ENCODE peak calls at places on chromosome 9, in five cellular contexts. One of them, this sample, is unnamed. For H3K9me3, the result is how much of the 10 kb centered on the place peaks cover.

GRCh38 chr9:117394655-117395054 is 20.2 kb downstream of the ASTN2 start:
- DNase-seq in IMR-90: no peak
- DNase-seq in transverse colon: no peak
- DNase-seq in breast epithelium: no peak
- DNase-seq in cardiac muscle cell: no peak
- DNase-seq in this sample: no peak

GRCh38 chr9:76151267-76151666 is 243.0 kb downstream of the RFK start:
- DNase-seq in transverse colon: no peak
- DNase-seq in IMR-90: no peak
- DNase-seq in breast epithelium: no peak
- DNase-seq in cardiac muscle cell: no peak
- DNase-seq in this sample: no peak

GRCh38 chr9:129380961-129381401 is 202.9 kb upstream of the IER5L start:
- DNase-seq in transverse colon: no peak
- DNase-seq in cardiac muscle cell: no peak
- DNase-seq in breast epithelium: no peak
- DNase-seq in IMR-90: no peak
- DNase-seq in this sample: no peak

GRCh38 chr9:91178281-91179236 is 183.2 kb downstream of the AUH start:
- DNase-seq in breast epithelium: peak
- DNase-seq in IMR-90: no peak
- DNase-seq in cardiac muscle cell: no peak
- DNase-seq in transverse colon: peak
- DNase-seq in this sample: no peak

GRCh38 chr9:113139953-113140352 is 10.9 kb upstream of the SLC31A2 start:
- DNase-seq in breast epithelium: no peak
- DNase-seq in IMR-90: no peak
- DNase-seq in cardiac muscle cell: no peak
- DNase-seq in transverse colon: no peak
- DNase-seq in this sample: no peak

GRCh38 chr9:35227283-35227682 is 65.5 kb downstream of the UNC13B start:
- DNase-seq in IMR-90: no peak
- DNase-seq in breast epithelium: no peak
- DNase-seq in transverse colon: no peak
- DNase-seq in cardiac muscle cell: peak
- DNase-seq in this sample: no peak

GRCh38 chr9:1732670-1733069 is 282.5 kb upstream of the SMARCA2 start:
- DNase-seq in breast epithelium: no peak
- DNase-seq in IMR-90: no peak
- DNase-seq in cardiac muscle cell: peak
- DNase-seq in transverse colon: no peak
- DNase-seq in this sample: no peak

GRCh38 chr9:135070198-135070951 is 17.1 kb upstream of the OLFM1 start:
- DNase-seq in IMR-90: no peak
- DNase-seq in cardiac muscle cell: no peak
- DNase-seq in transverse colon: peak
- DNase-seq in breast epithelium: no peak
- DNase-seq in this sample: no peak

GRCh38 chr9:96222132-96222531 is 79.8 kb downstream of the HSD17B3 start:
- DNase-seq in cardiac muscle cell: peak
- DNase-seq in transverse colon: no peak
- DNase-seq in IMR-90: no peak
- DNase-seq in breast epithelium: no peak
- DNase-seq in this sample: no peak

GRCh38 chr9:125797857-125798399 is 50.8 kb downstream of the PBX3 start:
- DNase-seq in cardiac muscle cell: peak
- DNase-seq in breast epithelium: no peak
- DNase-seq in transverse colon: no peak
- DNase-seq in IMR-90: no peak
- DNase-seq in this sample: no peak

GRCh38 chr9:112694910-112695555 is 22.9 kb downstream of the INIP start:
- DNase-seq in breast epithelium: no peak
- DNase-seq in cardiac muscle cell: peak
- DNase-seq in transverse colon: no peak
- DNase-seq in IMR-90: no peak
- DNase-seq in this sample: no peak

GRCh38 chr9:105067895-105068580 is 140.1 kb upstream of the ABCA1 start:
- DNase-seq in IMR-90: peak
- DNase-seq in breast epithelium: no peak
- DNase-seq in cardiac muscle cell: peak
- DNase-seq in transverse colon: no peak
- DNase-seq in this sample: no peak

GRCh38 chr9:94213513-94214124 is 45.5 kb upstream of the ZNF169 start:
- DNase-seq in transverse colon: peak
- DNase-seq in cardiac muscle cell: peak
- DNase-seq in IMR-90: peak
- DNase-seq in breast epithelium: peak
- DNase-seq in this sample: peak

GRCh38 chr9:37474438-37474837 is 9.2 kb upstream of the ZBTB5 start:
- DNase-seq in IMR-90: no peak
- DNase-seq in transverse colon: no peak
- DNase-seq in cardiac muscle cell: no peak
- DNase-seq in breast epithelium: no peak
- DNase-seq in this sample: no peak

GRCh38 chr9:106981396-106982287 is 118.7 kb downstream of the ZNF462 start:
- DNase-seq in IMR-90: no peak
- DNase-seq in cardiac muscle cell: no peak
- DNase-seq in transverse colon: no peak
- DNase-seq in breast epithelium: no peak
- DNase-seq in this sample: no peak

GRCh38 chr9:81787747-81788632 is 98.6 kb upstream of the TLE1 start:
- DNase-seq in cardiac muscle cell: peak
- DNase-seq in IMR-90: peak
- DNase-seq in transverse colon: peak
- DNase-seq in breast epithelium: no peak
- DNase-seq in this sample: peak

GRCh38 chr9:124940521-124940893 is 376 bp downstream of the GOLGA1 start:
- DNase-seq in breast epithelium: no peak
- DNase-seq in IMR-90: no peak
- DNase-seq in transverse colon: no peak
- DNase-seq in cardiac muscle cell: peak
- DNase-seq in this sample: no peak

GRCh38 chr9:89677696-89678393 is 73.0 kb downstream of the GADD45G start:
- DNase-seq in breast epithelium: no peak
- DNase-seq in cardiac muscle cell: no peak
- DNase-seq in transverse colon: no peak
- DNase-seq in IMR-90: no peak
- DNase-seq in this sample: no peak

GRCh38 chr9:28598396-28598795 is 1025.1 kb upstream of the C9orf72 start:
- DNase-seq in IMR-90: no peak
- DNase-seq in breast epithelium: no peak
- DNase-seq in transverse colon: no peak
- DNase-seq in cardiac muscle cell: no peak
- DNase-seq in this sample: no peak

GRCh38 chr9:86585422-86586143 is 231.4 kb upstream of the TUT7 start:
- DNase-seq in IMR-90: peak
- DNase-seq in breast epithelium: no peak
- DNase-seq in cardiac muscle cell: peak
- DNase-seq in transverse colon: no peak
- DNase-seq in this sample: no peak

GRCh38 chr9:76567086-76567485 is 108.1 kb downstream of the GCNT1 start:
- DNase-seq in transverse colon: no peak
- DNase-seq in breast epithelium: no peak
- DNase-seq in cardiac muscle cell: no peak
- DNase-seq in IMR-90: no peak
- DNase-seq in this sample: no peak

GRCh38 chr9:105157178-105157583 is 87.3 kb upstream of the SLC44A1 start:
- DNase-seq in cardiac muscle cell: peak
- DNase-seq in IMR-90: peak
- DNase-seq in breast epithelium: no peak
- DNase-seq in transverse colon: peak
- DNase-seq in this sample: peak

GRCh38 chr9:94782367-94783120 is 56.0 kb downstream of the AOPEP start:
- DNase-seq in breast epithelium: no peak
- DNase-seq in IMR-90: peak
- DNase-seq in transverse colon: no peak
- DNase-seq in cardiac muscle cell: peak
- DNase-seq in this sample: no peak

GRCh38 chr9:16368425-16369087 is 501.9 kb downstream of the BNC2 start:
- DNase-seq in cardiac muscle cell: no peak
- DNase-seq in IMR-90: peak
- DNase-seq in transverse colon: no peak
- DNase-seq in breast epithelium: no peak
- DNase-seq in this sample: no peak

DNA sequence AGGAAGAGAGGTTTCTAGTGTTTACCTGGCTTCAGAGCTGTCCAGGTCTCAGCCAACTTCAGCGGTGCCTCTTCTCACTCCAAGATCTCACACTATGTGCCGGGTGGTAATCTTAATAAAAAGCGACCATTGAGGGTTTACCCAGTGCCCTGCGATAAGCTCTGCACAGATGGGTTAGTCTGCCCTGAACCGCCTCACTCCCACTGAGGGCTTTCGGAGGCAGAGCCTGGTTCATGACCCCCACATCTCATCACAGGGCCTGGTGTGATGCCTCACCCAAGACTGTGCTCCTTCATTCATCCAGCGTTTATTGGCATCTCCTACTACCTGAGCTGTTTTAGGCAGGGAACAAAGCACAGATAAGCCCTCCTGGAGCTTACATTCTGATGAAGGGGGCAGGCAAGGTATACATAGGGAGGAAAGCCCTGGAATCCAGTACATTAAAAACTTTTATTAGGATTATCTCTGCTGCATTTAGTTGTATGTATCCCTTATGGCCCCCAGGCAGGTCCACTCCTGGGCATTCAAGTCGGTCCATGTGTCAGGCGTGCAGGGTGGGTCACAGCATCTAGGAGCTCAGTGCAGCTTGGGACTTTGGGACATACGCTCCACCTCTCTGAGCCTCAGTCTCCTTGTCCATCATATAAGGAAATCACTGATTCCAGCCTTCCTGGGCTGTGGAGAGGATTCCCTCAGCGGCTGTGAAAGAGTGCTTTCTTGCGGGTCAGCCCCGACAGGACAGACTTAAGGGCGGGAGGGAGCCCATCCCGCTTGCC is 613 bp upstream of the COL15A1 start:
- DNase-seq in breast epithelium: no peak
- DNase-seq in IMR-90: no peak
- DNase-seq in cardiac muscle cell: no peak
- DNase-seq in transverse colon: no peak
- DNase-seq in this sample: no peak
- H3K4me3 ChIP-seq in breast epithelium: peak
- H3K4me3 ChIP-seq in IMR-90: peak
- H3K4me3 ChIP-seq in cardiac muscle cell: peak
- H3K4me3 ChIP-seq in transverse colon: peak
- H3K4me3 ChIP-seq in this sample: peak

GRCh38 chr9:122567901-122568300 is 15.0 kb downstream of the OR1N2 start:
- DNase-seq in breast epithelium: no peak
- DNase-seq in transverse colon: no peak
- DNase-seq in IMR-90: no peak
- DNase-seq in cardiac muscle cell: no peak
- DNase-seq in this sample: no peak
- H3K9me3 ChIP-seq in breast epithelium: under half
- H3K9me3 ChIP-seq in transverse colon: under half
- H3K9me3 ChIP-seq in IMR-90: under half
- H3K9me3 ChIP-seq in cardiac muscle cell: under half
- H3K9me3 ChIP-seq in this sample: under half

DNA sequence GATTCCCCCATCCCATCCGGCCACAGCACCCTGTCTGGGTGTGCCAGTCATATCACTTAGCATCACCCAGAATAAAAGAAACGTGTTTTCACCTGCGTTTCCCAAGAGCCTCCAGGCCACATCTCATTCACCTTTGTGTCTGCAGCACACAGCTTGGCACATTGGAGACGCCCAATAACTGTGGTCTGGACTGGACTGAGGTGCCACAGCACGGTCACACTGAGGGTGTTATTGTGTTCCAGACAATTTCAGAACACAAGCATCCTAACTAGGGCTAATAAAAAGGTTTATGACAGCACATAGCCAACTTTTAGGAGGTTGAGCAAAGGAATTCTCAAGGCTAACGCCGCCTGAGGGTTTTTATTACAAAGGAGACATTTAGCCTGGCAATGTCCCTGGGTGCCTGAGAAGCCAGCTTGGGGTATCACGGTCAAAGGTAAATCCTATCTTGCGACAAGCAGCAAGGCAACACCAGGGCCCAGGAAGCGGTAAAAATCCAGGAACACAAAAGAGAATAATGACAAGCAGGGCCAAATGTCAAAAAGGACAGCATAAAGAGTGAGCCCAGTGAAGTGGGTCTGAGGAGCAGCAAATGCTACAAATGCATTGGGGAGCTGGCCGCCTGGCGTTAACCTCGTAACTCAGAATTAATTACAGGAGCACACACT is 3.4 kb downstream of the EPB41L4B start:
- DNase-seq in cardiac muscle cell: no peak
- DNase-seq in breast epithelium: no peak
- DNase-seq in transverse colon: peak
- DNase-seq in IMR-90: no peak
- DNase-seq in this sample: no peak
- H3K4me3 ChIP-seq in cardiac muscle cell: no peak
- H3K4me3 ChIP-seq in breast epithelium: no peak
- H3K4me3 ChIP-seq in transverse colon: no peak
- H3K4me3 ChIP-seq in IMR-90: no peak
- H3K4me3 ChIP-seq in this sample: no peak

GRCh38 chr9:136258299-136258625 is 12.7 kb upstream of the QSOX2 start:
- DNase-seq in cardiac muscle cell: no peak
- DNase-seq in transverse colon: no peak
- DNase-seq in breast epithelium: no peak
- DNase-seq in IMR-90: no peak
- DNase-seq in this sample: no peak

GRCh38 chr9:136259836-136260235 is 14.2 kb upstream of the QSOX2 start:
- DNase-seq in IMR-90: no peak
- DNase-seq in transverse colon: no peak
- DNase-seq in cardiac muscle cell: no peak
- DNase-seq in breast epithelium: no peak
- DNase-seq in this sample: no peak

GRCh38 chr9:136257381-136258298 is 12.0 kb upstream of the QSOX2 start:
- DNase-seq in cardiac muscle cell: no peak
- DNase-seq in transverse colon: no peak
- DNase-seq in breast epithelium: no peak
- DNase-seq in IMR-90: no peak
- DNase-seq in this sample: no peak

GRCh38 chr9:136259517-136259813 is 13.9 kb upstream of the QSOX2 start:
- DNase-seq in breast epithelium: no peak
- DNase-seq in cardiac muscle cell: no peak
- DNase-seq in transverse colon: no peak
- DNase-seq in IMR-90: no peak
- DNase-seq in this sample: no peak

DNA sequence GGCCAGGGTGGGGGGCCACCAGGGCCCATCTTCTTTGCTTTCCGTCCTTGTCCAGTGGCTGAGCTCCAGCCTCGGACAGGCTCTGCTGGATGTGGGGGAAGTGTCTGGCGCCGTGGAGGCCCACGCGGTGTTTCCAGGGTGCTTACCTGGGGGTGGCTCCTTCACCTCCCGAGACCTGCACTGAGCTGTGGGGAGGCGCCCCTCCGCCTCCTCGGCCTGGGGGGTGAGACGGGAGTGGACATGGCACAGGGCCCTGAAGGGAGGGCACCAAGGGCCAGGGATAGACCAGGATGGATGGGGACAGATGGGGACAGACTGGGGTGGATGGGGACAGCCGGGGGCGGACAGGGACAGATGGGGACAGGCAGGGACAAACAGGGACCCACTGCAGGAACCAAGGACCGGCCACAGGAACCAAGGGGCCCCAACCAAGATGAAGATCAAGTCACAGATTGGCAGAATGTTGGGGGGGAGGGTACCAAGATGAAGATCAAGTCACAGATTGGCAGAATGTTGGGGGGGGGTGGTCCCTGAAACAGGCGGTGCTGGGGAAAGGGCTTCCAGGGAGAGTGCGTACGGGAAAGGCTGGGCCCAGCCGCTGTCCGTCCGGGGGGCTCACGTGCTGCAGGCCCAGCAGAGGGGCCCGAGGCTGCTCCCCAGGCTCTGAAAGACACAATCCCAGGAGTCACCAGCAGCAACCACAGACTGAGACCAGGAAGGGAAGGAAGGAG is 13.3 kb upstream of the QSOX2 start:
- DNase-seq in IMR-90: no peak
- DNase-seq in transverse colon: no peak
- DNase-seq in cardiac muscle cell: no peak
- DNase-seq in breast epithelium: no peak
- DNase-seq in this sample: no peak
- H3K9me3 ChIP-seq in IMR-90: under half
- H3K9me3 ChIP-seq in transverse colon: under half
- H3K9me3 ChIP-seq in cardiac muscle cell: under half
- H3K9me3 ChIP-seq in breast epithelium: under half
- H3K9me3 ChIP-seq in this sample: under half

This sample was measured in AG04450.